ENCODE peak calls at places on chromosomes 11 and 22, in six cellular contexts. Q, H, Y, V, P and N are unnamed samples. For H3K9me3, the result is how much of the 10 kb centered on the place peaks cover.

GRCh38 chr11:62572431-62572830 is 1.3 kb downstream of the EEF1G start:
- DNase-seq in V (no peak), Y (no peak), P (no peak), H (no peak), Q (no peak), N (no peak)

GRCh38 chr11:123143921-123144320 is 51.1 kb downstream of the CLMP start:
- DNase-seq in Y (no peak), Q (no peak), H (no peak), P (no peak), V (no peak), N (no peak)

GRCh38 chr11:45394294-45395085 is 108.3 kb upstream of the SYT13 start:
- DNase-seq in V (no peak), P (no peak), Y (no peak), Q (no peak), H (no peak), N (no peak)

GRCh38 chr11:35846874-35847273 is 97.0 kb upstream of the LDLRAD3 start:
- DNase-seq in Q (no peak), V (no peak), P (no peak), Y (no peak), H (no peak), N (no peak)

GRCh38 chr11:127385071-127385470 is 384.5 kb upstream of the KIRREL3 start:
- DNase-seq in P (no peak), H (no peak), Y (no peak), V (no peak), Q (no peak), N (no peak)

GRCh38 chr11:120334894-120335462 is 1.2 kb upstream of the ARHGEF12 start:
- DNase-seq in H (peak), P (no peak), V (peak), Q (peak), Y (peak), N (peak)

GRCh38 chr22:45602824-45603301 is 68.8 kb upstream of the ATXN10 start:
- DNase-seq in Y (peak), H (peak), V (no peak), Q (no peak), P (no peak), N (no peak)

GRCh38 chr11:23353611-23354010 is 493.3 kb upstream of the CCDC179 start:
- DNase-seq in V (no peak), Y (no peak), P (no peak), Q (no peak), H (no peak), N (no peak)

GRCh38 chr22:38190581-38190980 is 9.0 kb upstream of the PLA2G6 start:
- DNase-seq in V (no peak), H (no peak), P (no peak), Q (no peak), Y (no peak), N (no peak)

GRCh38 chr22:40263191-40263590 is 83.1 kb upstream of the ADSL start:
- DNase-seq in V (peak), Q (no peak), Y (no peak), H (peak), P (no peak), N (no peak)

GRCh38 chr11:33157103-33158027 is 3.9 kb downstream of the CSTF3 start:
- DNase-seq in V (no peak), Q (no peak), H (no peak), Y (no peak), P (no peak), N (no peak)

GRCh38 chr11:128342511-128343133 is 244.7 kb downstream of the ETS1 start:
- DNase-seq in Y (no peak), H (peak), P (peak), Q (no peak), V (peak), N (no peak)

GRCh38 chr22:40190501-40190900 is 12.8 kb downstream of the TNRC6B start:
- DNase-seq in V (no peak), Y (no peak), P (no peak), H (no peak), Q (no peak), N (no peak)

GRCh38 chr11:63913866-63914830 is 2.8 kb downstream of the RCOR2 start:
- DNase-seq in H (no peak), V (no peak), P (no peak), Y (no peak), Q (no peak), N (no peak)

GRCh38 chr11:108025387-108026080 is 16.8 kb downstream of the CUL5 start:
- DNase-seq in H (no peak), Q (no peak), V (peak), P (no peak), Y (no peak), N (no peak)

GRCh38 chr11:58919980-58920379 is 19.3 kb upstream of the GLYATL1 start:
- DNase-seq in H (no peak), Q (no peak), P (no peak), V (no peak), Y (no peak), N (no peak)

GRCh38 chr22:26573026-26573662 is 16.8 kb downstream of the TPST2 start:
- DNase-seq in P (no peak), H (peak), Q (no peak), V (no peak), Y (no peak), N (no peak)

GRCh38 chr22:38843716-38844660 is at the start of gene NPTXR:
- DNase-seq in H (peak), P (peak), Q (peak), V (peak), Y (no peak), N (peak)

GRCh38 chr11:2296913-2297622 is 4.7 kb downstream of the C11orf21 start:
- DNase-seq in Q (no peak), H (no peak), V (no peak), P (no peak), Y (no peak), N (peak)

GRCh38 chr11:83157755-83158473 is 983 bp downstream of the PCF11 start:
- DNase-seq in P (peak), Q (peak), V (peak), H (peak), Y (peak), N (peak)

GRCh38 chr22:19477321-19478085 is 1.5 kb downstream of the UFD1 start:
- DNase-seq in H (peak), Q (no peak), V (peak), Y (peak), P (no peak), N (no peak)

GRCh38 chr11:12278766-12279671 is 98.4 kb upstream of the PARVA start:
- DNase-seq in V (no peak), P (no peak), Y (no peak), H (no peak), Q (no peak), N (no peak)

GRCh38 chr22:43992331-43992821 is 31.7 kb upstream of the PARVB start:
- DNase-seq in Y (no peak), H (peak), P (no peak), Q (no peak), V (no peak), N (no peak)

GRCh38 chr11:113114452-113115027 is 153.3 kb downstream of the NCAM1 start:
- DNase-seq in Y (peak), H (peak), V (no peak), Q (no peak), P (no peak), N (no peak)

GRCh38 chr22:17152971-17153370 is 6.1 kb downstream of the HDHD5 start:
- DNase-seq in Q (no peak), Y (no peak), P (no peak), V (no peak), H (no peak), N (no peak)

GRCh38 chr11:128174465-128175101 is 412.8 kb downstream of the ETS1 start:
- DNase-seq in Y (no peak), H (peak), P (no peak), Q (no peak), V (no peak), N (no peak)

GRCh38 chr11:3659595-3660515 is 11.3 kb downstream of the CHRNA10 start:
- DNase-seq in Y (no peak), H (no peak), P (no peak), V (no peak), Q (no peak), N (no peak)

GRCh38 chr11:102453286-102453797 is 777 bp upstream of the TMEM123 start:
- DNase-seq in Y (peak), P (no peak), V (peak), H (no peak), Q (no peak), N (no peak)

GRCh38 chr11:35622070-35622469 is 3.8 kb downstream of the FJX1 start:
- DNase-seq in Y (no peak), H (peak), Q (no peak), P (no peak), V (no peak), N (no peak)

GRCh38 chr11:114621950-114622809 is 26.6 kb upstream of the NXPE4 start:
- DNase-seq in V (no peak), H (no peak), P (no peak), Q (no peak), Y (no peak), N (no peak)
- H3K9me3 ChIP-seq in V (under half), H (under half), P (under half), Q (under half), Y (under half), N (under half)

GRCh38 chr22:49425356-49425755 is 402.3 kb downstream of the BRD1 start:
- DNase-seq in H (no peak), P (no peak), Y (no peak), Q (no peak), V (no peak), N (no peak)
- H3K9me3 ChIP-seq in H (under half), P (under half), Y (under half), Q (under half), V (under half), N (under half)

DNA sequence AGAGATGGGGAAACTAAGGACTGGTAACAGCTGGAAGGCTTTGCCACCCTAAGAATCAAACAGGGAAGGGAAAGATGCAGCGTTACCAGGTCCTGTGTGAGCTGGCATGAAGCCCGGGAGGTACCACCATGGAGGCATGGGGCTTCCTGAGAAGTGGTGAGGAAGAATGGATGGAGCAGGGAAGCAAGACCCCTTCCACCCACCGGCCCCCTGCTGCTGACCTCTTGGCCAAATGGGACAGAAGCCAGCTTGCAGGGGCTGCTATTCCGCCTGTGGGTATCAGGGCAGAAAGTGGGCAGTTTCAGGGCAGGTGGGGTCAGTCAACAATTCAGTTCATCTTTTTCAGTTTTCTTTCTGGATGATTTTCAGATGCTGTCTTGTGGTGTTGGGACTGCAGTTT is 1099.9 kb downstream of the TBC1D22A start:
- DNase-seq in H (no peak), Q (no peak), P (no peak), V (no peak), Y (no peak), N (no peak)
- H3K9me3 ChIP-seq in H (under half), Q (under half), P (under half), V (under half), Y (under half), N (under half)

GRCh38 chr22:47445212-47445611 is 682.8 kb downstream of the TBC1D22A start:
- DNase-seq in V (no peak), Q (no peak), H (no peak), Y (no peak), P (no peak), N (no peak)
- H3K9me3 ChIP-seq in V (under half), Q (under half), H (under half), Y (under half), P (under half), N (under half)

DNA sequence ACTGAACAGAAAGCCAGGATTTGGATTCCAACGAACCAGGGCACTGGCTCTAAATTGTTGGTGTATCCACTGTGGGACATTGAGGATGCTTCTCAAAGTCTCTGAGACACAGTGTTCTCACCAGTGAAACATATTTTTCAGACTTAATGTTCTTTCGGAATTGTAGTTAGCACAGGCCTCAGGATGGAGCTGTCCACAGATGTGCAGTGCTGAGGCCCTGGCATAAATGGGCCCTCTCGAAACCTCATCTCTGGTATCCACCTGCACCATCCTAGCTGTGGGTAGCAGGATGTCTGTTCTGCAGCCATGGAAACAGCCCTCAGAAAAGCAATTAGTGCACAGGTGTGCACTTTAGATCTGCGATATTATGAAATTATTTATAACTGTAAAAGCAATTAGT is 656.8 kb downstream of the TBC1D22A start:
- DNase-seq in Y (no peak), V (no peak), P (no peak), H (no peak), Q (no peak), N (no peak)
- H3K9me3 ChIP-seq in Y (under half), V (under half), P (under half), H (under half), Q (under half), N (under half)